ENCODE peak calls at places on chromosomes 3 and 15, in four cellular contexts. One of them, this sample, is unnamed.

GRCh38 chr3:50003766-50004278 is 63.9 kb downstream of the RBM6 start:
- DNase-seq in breast epithelium: no peak
- DNase-seq in spleen: no peak
- DNase-seq in uterus: no peak
- DNase-seq in this sample: no peak

GRCh38 chr3:68447885-68448284 is 484.5 kb downstream of the TAFA4 start:
- DNase-seq in breast epithelium: no peak
- DNase-seq in spleen: no peak
- DNase-seq in uterus: no peak
- DNase-seq in this sample: no peak

GRCh38 chr3:146503459-146504202 is 34.3 kb upstream of the PLSCR2 start:
- DNase-seq in breast epithelium: no peak
- DNase-seq in spleen: no peak
- DNase-seq in uterus: no peak
- DNase-seq in this sample: no peak

GRCh38 chr15:62691008-62691407 is 351.5 kb upstream of the TPM1 start:
- DNase-seq in breast epithelium: no peak
- DNase-seq in spleen: no peak
- DNase-seq in uterus: no peak
- DNase-seq in this sample: no peak

GRCh38 chr3:11671648-11672100 is 28.0 kb upstream of the VGLL4 start:
- DNase-seq in breast epithelium: no peak
- DNase-seq in spleen: no peak
- DNase-seq in uterus: no peak
- DNase-seq in this sample: no peak

GRCh38 chr15:31304074-31304648 is 22.5 kb upstream of the KLF13 start:
- DNase-seq in breast epithelium: peak; percentile 41
- DNase-seq in spleen: peak; percentile 72
- DNase-seq in uterus: no peak
- DNase-seq in this sample: peak; percentile 21

GRCh38 chr3:31250116-31250813 is 282.5 kb upstream of the STT3B start:
- DNase-seq in breast epithelium: no peak
- DNase-seq in spleen: no peak
- DNase-seq in uterus: no peak
- DNase-seq in this sample: no peak

GRCh38 chr15:63181658-63182057 is 7.7 kb upstream of the RAB8B start:
- DNase-seq in breast epithelium: no peak
- DNase-seq in spleen: no peak
- DNase-seq in uterus: no peak
- DNase-seq in this sample: no peak

GRCh38 chr3:54960736-54961135 is 32.9 kb upstream of the LRTM1 start:
- DNase-seq in breast epithelium: no peak
- DNase-seq in spleen: no peak
- DNase-seq in uterus: no peak
- DNase-seq in this sample: no peak

GRCh38 chr3:42699511-42699971 is 3.1 kb downstream of the HHATL start:
- DNase-seq in breast epithelium: peak; percentile 36
- DNase-seq in spleen: no peak
- DNase-seq in uterus: no peak
- DNase-seq in this sample: no peak

GRCh38 chr3:133549565-133549964 is 23.9 kb upstream of the CDV3 start:
- DNase-seq in breast epithelium: no peak
- DNase-seq in spleen: no peak
- DNase-seq in uterus: no peak
- DNase-seq in this sample: no peak

GRCh38 chr15:63553388-63553791 is 43.8 kb upstream of the FBXL22 start:
- DNase-seq in breast epithelium: no peak
- DNase-seq in spleen: no peak
- DNase-seq in uterus: peak; percentile 27
- DNase-seq in this sample: peak; percentile 48

GRCh38 chr3:196688349-196688748 is 23.7 kb downstream of the CEP19 start:
- DNase-seq in breast epithelium: peak; percentile 25
- DNase-seq in spleen: peak; percentile 84
- DNase-seq in uterus: peak; percentile 36
- DNase-seq in this sample: peak; percentile 57

GRCh38 chr3:32460031-32460749 is 42.5 kb downstream of the CMTM6 start:
- DNase-seq in breast epithelium: no peak
- DNase-seq in spleen: peak; percentile 89
- DNase-seq in uterus: no peak
- DNase-seq in this sample: no peak

GRCh38 chr15:88803920-88804247 is 648 bp downstream of the ACAN start:
- DNase-seq in breast epithelium: no peak
- DNase-seq in spleen: no peak
- DNase-seq in uterus: no peak
- DNase-seq in this sample: no peak
- H3K27me3 ChIP-seq in breast epithelium: peaks cover 66% of the 10 kb centered on the region
- H3K27me3 ChIP-seq in spleen: peaks cover 45% of the 10 kb centered on the region
- H3K27me3 ChIP-seq in uterus: no peaks in the 10 kb centered on the region
- H3K27me3 ChIP-seq in this sample: peaks cover 6% of the 10 kb centered on the region

GRCh38 chr3:122099255-122099654 is 44.1 kb downstream of the CD86 start:
- DNase-seq in breast epithelium: no peak
- DNase-seq in spleen: no peak
- DNase-seq in uterus: no peak
- DNase-seq in this sample: no peak
- H3K4me3 ChIP-seq in breast epithelium: no peak overlapping the region
- H3K4me3 ChIP-seq in spleen: no peak overlapping the region
- H3K4me3 ChIP-seq in uterus: no peak overlapping the region
- H3K4me3 ChIP-seq in this sample: no peak overlapping the region

GRCh38 chr3:13880811-13881156 is 913 bp upstream of the WNT7A start:
- DNase-seq in breast epithelium: no peak
- DNase-seq in spleen: no peak
- DNase-seq in uterus: no peak
- DNase-seq in this sample: no peak

GRCh38 chr3:13882876-13883275 is 3.0 kb upstream of the WNT7A start:
- DNase-seq in breast epithelium: no peak
- DNase-seq in spleen: no peak
- DNase-seq in uterus: no peak
- DNase-seq in this sample: no peak

GRCh38 chr3:13883681-13884080 is 3.8 kb upstream of the WNT7A start:
- DNase-seq in breast epithelium: no peak
- DNase-seq in spleen: no peak
- DNase-seq in uterus: no peak
- DNase-seq in this sample: no peak

GRCh38 chr3:13879946-13880810 is at the start of gene WNT7A:
- DNase-seq in breast epithelium: no peak
- DNase-seq in spleen: peak; percentile 81
- DNase-seq in uterus: no peak
- DNase-seq in this sample: no peak

GRCh38 chr3:13881536-13882410 is 1.9 kb upstream of the WNT7A start:
- DNase-seq in breast epithelium: no peak
- DNase-seq in spleen: no peak
- DNase-seq in uterus: no peak
- DNase-seq in this sample: no peak
- H3K27me3 ChIP-seq in breast epithelium: peaks cover 73% of the 10 kb centered on the region
- H3K27me3 ChIP-seq in spleen: peaks cover 48% of the 10 kb centered on the region
- H3K27me3 ChIP-seq in uterus: peaks cover 4% of the 10 kb centered on the region
- H3K27me3 ChIP-seq in this sample: peaks cover 13% of the 10 kb centered on the region

GRCh38 chr15:40554164-40554530 is 10.7 kb downstream of the CCDC32 start:
- DNase-seq in breast epithelium: no peak
- DNase-seq in spleen: no peak
- DNase-seq in uterus: no peak
- DNase-seq in this sample: no peak
- H3K4me3 ChIP-seq in breast epithelium: no peak overlapping the region
- H3K4me3 ChIP-seq in spleen: no peak overlapping the region
- H3K4me3 ChIP-seq in uterus: no peak overlapping the region
- H3K4me3 ChIP-seq in this sample: no peak overlapping the region

DNA sequence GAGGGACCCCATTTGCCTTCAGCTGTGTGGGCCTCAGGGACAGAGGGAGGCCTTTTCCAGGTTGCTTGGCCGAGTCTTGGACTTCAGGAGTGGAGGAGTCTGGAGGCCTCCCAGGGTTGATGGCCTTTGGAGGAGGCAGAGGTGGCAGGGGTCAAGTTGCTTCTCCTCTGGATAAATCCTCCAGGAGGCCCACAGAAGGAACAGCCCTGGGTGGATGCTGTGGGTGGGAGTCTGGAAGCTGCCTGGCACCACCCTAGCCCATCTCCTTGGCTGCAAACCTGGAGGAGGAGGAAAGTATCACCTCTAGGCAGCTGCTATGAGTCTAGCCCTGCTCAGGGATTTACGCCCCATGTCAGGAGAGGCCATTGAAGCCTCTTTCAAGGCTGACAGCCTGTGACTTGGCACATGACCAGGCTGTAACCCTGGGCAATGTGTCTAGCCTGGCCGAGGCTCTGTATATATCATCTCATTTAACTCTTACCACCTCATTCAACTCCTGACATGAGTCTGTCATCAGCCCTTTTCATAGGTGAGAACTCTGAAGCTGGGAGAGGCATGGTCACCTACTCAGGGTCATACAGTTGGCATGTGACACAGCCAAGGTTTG is 2.9 kb upstream of the PRKCD start:
- DNase-seq in breast epithelium: no peak
- DNase-seq in spleen: no peak
- DNase-seq in uterus: no peak
- DNase-seq in this sample: no peak
- H3K27me3 ChIP-seq in breast epithelium: no peaks in the 10 kb centered on the region
- H3K27me3 ChIP-seq in spleen: peaks cover 5% of the 10 kb centered on the region
- H3K27me3 ChIP-seq in uterus: no peaks in the 10 kb centered on the region
- H3K27me3 ChIP-seq in this sample: no peaks in the 10 kb centered on the region

GRCh38 chr3:78974181-78974770 is 793.5 kb downstream of the ROBO1 start:
- DNase-seq in breast epithelium: no peak
- DNase-seq in spleen: no peak
- DNase-seq in uterus: no peak
- DNase-seq in this sample: no peak
- H3K4me3 ChIP-seq in breast epithelium: no peak overlapping the region
- H3K4me3 ChIP-seq in spleen: no peak overlapping the region
- H3K4me3 ChIP-seq in uterus: no peak overlapping the region
- H3K4me3 ChIP-seq in this sample: no peak overlapping the region

DNA sequence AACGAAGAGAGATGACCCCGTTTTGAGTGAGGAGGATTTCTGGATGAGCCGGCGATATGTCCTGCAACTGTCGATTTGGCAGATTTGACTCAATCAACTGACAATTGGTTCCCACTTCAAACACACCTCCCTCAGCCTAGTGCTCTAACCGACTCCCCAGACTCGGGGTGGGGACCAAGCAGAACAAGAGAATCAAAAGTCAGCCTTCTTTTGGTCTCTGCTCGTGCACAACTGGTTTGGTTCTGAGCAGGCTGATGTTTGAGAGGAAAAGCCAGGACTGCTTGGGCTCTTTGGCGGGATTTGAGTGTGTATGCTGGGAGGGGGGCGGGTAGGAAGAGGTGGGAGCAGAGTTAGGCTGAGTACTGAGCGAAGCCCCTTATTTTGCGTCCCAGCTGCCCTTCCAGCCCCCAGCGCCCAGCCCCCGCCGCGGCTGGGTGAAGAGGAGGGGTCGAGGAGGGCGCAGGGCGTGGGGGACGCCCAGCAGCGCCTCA is 153.4 kb upstream of the GOLIM4 start:
- DNase-seq in breast epithelium: no peak
- DNase-seq in spleen: no peak
- DNase-seq in uterus: no peak
- DNase-seq in this sample: no peak
- H3K27me3 ChIP-seq in breast epithelium: peaks cover 46% of the 10 kb centered on the region
- H3K27me3 ChIP-seq in spleen: peaks cover 12% of the 10 kb centered on the region
- H3K27me3 ChIP-seq in uterus: no peaks in the 10 kb centered on the region
- H3K27me3 ChIP-seq in this sample: no peaks in the 10 kb centered on the region

GRCh38 chr15:39586387-39587171 is 5.7 kb downstream of the THBS1 start:
- DNase-seq in breast epithelium: no peak
- DNase-seq in spleen: no peak
- DNase-seq in uterus: no peak
- DNase-seq in this sample: no peak

GRCh38 chr15:39584662-39585393 is 3.9 kb downstream of the THBS1 start:
- DNase-seq in breast epithelium: no peak
- DNase-seq in spleen: no peak
- DNase-seq in uterus: no peak
- DNase-seq in this sample: no peak

GRCh38 chr15:39584266-39584659 is 3.4 kb downstream of the THBS1 start:
- DNase-seq in breast epithelium: no peak
- DNase-seq in spleen: no peak
- DNase-seq in uterus: no peak
- DNase-seq in this sample: no peak

GRCh38 chr15:39585871-39586301 is 5.0 kb downstream of the THBS1 start:
- DNase-seq in breast epithelium: no peak
- DNase-seq in spleen: no peak
- DNase-seq in uterus: no peak
- DNase-seq in this sample: no peak

GRCh38 chr15:39585394-39585841 is 4.5 kb downstream of the THBS1 start:
- DNase-seq in breast epithelium: no peak
- DNase-seq in spleen: no peak
- DNase-seq in uterus: no peak
- DNase-seq in this sample: no peak
- H3K4me3 ChIP-seq in breast epithelium: no peak overlapping the region
- H3K4me3 ChIP-seq in spleen: no peak overlapping the region
- H3K4me3 ChIP-seq in uterus: no peak overlapping the region
- H3K4me3 ChIP-seq in this sample: no peak overlapping the region

GRCh38 chr15:94968133-94968532 is 736.8 kb downstream of the MCTP2 start:
- DNase-seq in breast epithelium: no peak
- DNase-seq in spleen: no peak
- DNase-seq in uterus: no peak
- DNase-seq in this sample: no peak

GRCh38 chr15:94963953-94964352 is 732.6 kb downstream of the MCTP2 start:
- DNase-seq in breast epithelium: no peak
- DNase-seq in spleen: no peak
- DNase-seq in uterus: no peak
- DNase-seq in this sample: no peak

GRCh38 chr15:94970831-94971230 is 739.5 kb downstream of the MCTP2 start:
- DNase-seq in breast epithelium: no peak
- DNase-seq in spleen: no peak
- DNase-seq in uterus: no peak
- DNase-seq in this sample: no peak

GRCh38 chr15:94970096-94970495 is 738.7 kb downstream of the MCTP2 start:
- DNase-seq in breast epithelium: no peak
- DNase-seq in spleen: no peak
- DNase-seq in uterus: no peak
- DNase-seq in this sample: no peak

GRCh38 chr15:94965593-94965992 is 734.2 kb downstream of the MCTP2 start:
- DNase-seq in breast epithelium: no peak
- DNase-seq in spleen: no peak
- DNase-seq in uterus: peak; percentile 25
- DNase-seq in this sample: no peak
- H3K27me3 ChIP-seq in breast epithelium: no peaks in the 10 kb centered on the region
- H3K27me3 ChIP-seq in spleen: no peaks in the 10 kb centered on the region
- H3K27me3 ChIP-seq in uterus: no peaks in the 10 kb centered on the region
- H3K27me3 ChIP-seq in this sample: no peaks in the 10 kb centered on the region